ENCODE peak calls at places on chromosomes 3 and 15, in ten cellular contexts. L, G, X, H, E, N, I, B, C and T are unnamed samples.
A peak's percentile ranks its signal among the peaks of the same experiment; 100 is the strongest.

GRCh38 chr3:184299488-184300376 is 691 bp downstream of the PSMD2 start:
- DNase-seq in L (no peak), G (no peak), X (no peak), H (no peak), E (peak; percentile 79), N (no peak), I (no peak), B (no peak), C (peak; percentile 59), T (no peak)

GRCh38 chr3:158789592-158789991 is 12.3 kb upstream of the MFSD1 start:
- DNase-seq in L (no peak), G (no peak), X (no peak), H (no peak), E (peak; percentile 64), N (no peak), I (no peak), B (no peak), C (peak; percentile 60), T (no peak)

GRCh38 chr3:167198949-167199348 is 181.1 kb downstream of the ZBBX start:
- DNase-seq in L (no peak), G (no peak), X (no peak), H (no peak), E (peak; percentile 1), N (no peak), I (no peak), B (no peak), C (no peak), T (no peak)

GRCh38 chr3:16130066-16130465 is 44.4 kb upstream of the GALNT15 start:
- DNase-seq in L (no peak), G (no peak), X (no peak), H (no peak), E (peak; percentile 85), N (no peak), I (no peak), B (no peak), C (peak; percentile 95), T (no peak)

GRCh38 chr15:61227269-61228024 is 1.7 kb downstream of the RORA start:
- DNase-seq in L (no peak), G (no peak), X (no peak), H (peak; percentile 9), E (peak; percentile 57), N (peak; percentile 76), I (no peak), B (no peak), C (peak; percentile 80), T (no peak)

GRCh38 chr15:29870495-29871151 is 48.4 kb upstream of the TJP1 start:
- DNase-seq in L (no peak), G (no peak), X (peak; percentile 62), H (no peak), E (peak; percentile 58), N (peak; percentile 26), I (no peak), B (no peak), C (no peak), T (no peak)

GRCh38 chr15:25838871-25839195 is 24.3 kb downstream of the ATP10A start:
- DNase-seq in L (no peak), G (no peak), X (no peak), H (no peak), E (no peak), N (no peak), I (no peak), B (no peak), C (no peak), T (no peak)

GRCh38 chr3:146313411-146314111 is 62.7 kb upstream of the PLSCR4 start:
- DNase-seq in L (peak; percentile 17), G (no peak), X (no peak), H (no peak), E (peak; percentile 52), N (no peak), I (no peak), B (no peak), C (peak; percentile 93), T (no peak)

GRCh38 chr3:134527037-134527436 is 41.2 kb downstream of the CEP63 start:
- DNase-seq in L (no peak), G (no peak), X (no peak), H (no peak), E (no peak), N (peak; percentile 43), I (no peak), B (peak; percentile 49), C (no peak), T (no peak)

GRCh38 chr15:65099336-65099735 is 15.7 kb downstream of the UBAP1L start:
- DNase-seq in L (no peak), G (no peak), X (no peak), H (no peak), E (no peak), N (no peak), I (no peak), B (peak; percentile 68), C (no peak), T (no peak)

GRCh38 chr3:87317779-87318178 is 41.4 kb upstream of the POU1F1 start:
- DNase-seq in L (no peak), G (no peak), X (no peak), H (no peak), E (no peak), N (no peak), I (no peak), B (no peak), C (no peak), T (no peak)

GRCh38 chr3:146218880-146219866 is 31.7 kb downstream of the PLSCR4 start:
- DNase-seq in L (no peak), G (peak; percentile 32), X (no peak), H (no peak), E (peak; percentile 36), N (no peak), I (peak; percentile 13), B (no peak), C (peak; percentile 24), T (no peak)

GRCh38 chr15:72237286-72238224 is 6.6 kb upstream of the PKM start:
- DNase-seq in L (peak; percentile 90), G (peak; percentile 64), X (no peak), H (no peak), E (peak; percentile 99), N (no peak), I (no peak), B (peak; percentile 97), C (peak; percentile 98), T (no peak)

GRCh38 chr15:52790166-52790708 is at the start of gene ONECUT1:
- DNase-seq in L (no peak), G (peak; percentile 51), X (peak; percentile 42), H (peak; percentile 79), E (peak; percentile 40), N (peak; percentile 93), I (no peak), B (no peak), C (peak; percentile 18), T (no peak)

GRCh38 chr3:196596355-196596754 is 27.9 kb downstream of the FBXO45 start:
- DNase-seq in L (no peak), G (no peak), X (no peak), H (no peak), E (no peak), N (no peak), I (no peak), B (no peak), C (no peak), T (no peak)

GRCh38 chr3:183586477-183586876 is 31.0 kb upstream of the KLHL6 start:
- DNase-seq in L (no peak), G (no peak), X (no peak), H (no peak), E (no peak), N (no peak), I (no peak), B (no peak), C (no peak), T (no peak)

DNA sequence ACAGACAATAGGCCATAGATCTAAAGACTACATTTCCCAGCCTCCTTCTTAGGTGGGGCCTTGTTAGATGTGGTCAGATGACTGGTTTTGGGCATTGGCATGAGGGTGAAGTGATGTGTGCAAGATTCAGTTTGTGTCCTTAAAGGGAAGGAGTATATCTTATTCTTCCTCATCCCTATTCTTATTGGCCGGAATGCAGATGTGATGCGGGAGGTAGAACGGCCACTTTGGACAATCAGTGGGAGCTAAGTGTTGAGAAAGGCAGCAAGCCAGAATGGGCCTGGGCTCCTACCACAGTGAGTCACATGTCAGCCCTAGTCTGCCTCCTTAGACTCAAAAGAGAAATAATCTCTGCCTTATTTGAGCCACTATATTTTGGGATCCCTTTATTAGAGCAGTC is 89.8 kb upstream of the MEX3B start:
- DNase-seq in L (no peak), G (no peak), X (no peak), H (no peak), E (no peak), N (no peak), I (no peak), B (no peak), C (peak; percentile 94), T (no peak)
- H3K4me1 ChIP-seq in L (peaks cover 17% of the 10 kb centered on the region), G (no peaks in the 10 kb centered on the region), X (peaks cover 13% of the 10 kb centered on the region), H (no peaks in the 10 kb centered on the region), E (peaks cover 5% of the 10 kb centered on the region), N (peaks cover 4% of the 10 kb centered on the region), I (no peaks in the 10 kb centered on the region), B (peaks cover 17% of the 10 kb centered on the region), C (peaks cover 8% of the 10 kb centered on the region), T (peaks cover 13% of the 10 kb centered on the region)

GRCh38 chr15:90227816-90228772 is 5.6 kb downstream of the CIB1 start:
- DNase-seq in L (no peak), G (no peak), X (no peak), H (no peak), E (no peak), N (peak; percentile 75), I (no peak), B (no peak), C (no peak), T (no peak)
- H3K4me1 ChIP-seq in L (peaks cover 17% of the 10 kb centered on the region), G (peaks cover 36% of the 10 kb centered on the region), X (peaks cover 48% of the 10 kb centered on the region), H (no peaks in the 10 kb centered on the region), E (peaks cover 15% of the 10 kb centered on the region), N (peaks cover 36% of the 10 kb centered on the region), I (peaks cover 43% of the 10 kb centered on the region), B (no peaks in the 10 kb centered on the region), C (peaks cover 4% of the 10 kb centered on the region), T (peaks cover 43% of the 10 kb centered on the region)

GRCh38 chr3:172132721-172133311 is 93.4 kb downstream of the FNDC3B start:
- DNase-seq in L (no peak), G (no peak), X (no peak), H (no peak), E (no peak), N (no peak), I (no peak), B (no peak), C (no peak), T (no peak)
- H3K4me1 ChIP-seq in L (peaks cover 46% of the 10 kb centered on the region), G (peaks cover 48% of the 10 kb centered on the region), X (peaks cover 89% of the 10 kb centered on the region), H (peaks cover 9% of the 10 kb centered on the region), E (peaks cover 11% of the 10 kb centered on the region), N (peaks cover 66% of the 10 kb centered on the region), I (peaks cover 29% of the 10 kb centered on the region), B (peaks cover 78% of the 10 kb centered on the region), C (peaks cover 30% of the 10 kb centered on the region), T (peaks cover 86% of the 10 kb centered on the region)

DNA sequence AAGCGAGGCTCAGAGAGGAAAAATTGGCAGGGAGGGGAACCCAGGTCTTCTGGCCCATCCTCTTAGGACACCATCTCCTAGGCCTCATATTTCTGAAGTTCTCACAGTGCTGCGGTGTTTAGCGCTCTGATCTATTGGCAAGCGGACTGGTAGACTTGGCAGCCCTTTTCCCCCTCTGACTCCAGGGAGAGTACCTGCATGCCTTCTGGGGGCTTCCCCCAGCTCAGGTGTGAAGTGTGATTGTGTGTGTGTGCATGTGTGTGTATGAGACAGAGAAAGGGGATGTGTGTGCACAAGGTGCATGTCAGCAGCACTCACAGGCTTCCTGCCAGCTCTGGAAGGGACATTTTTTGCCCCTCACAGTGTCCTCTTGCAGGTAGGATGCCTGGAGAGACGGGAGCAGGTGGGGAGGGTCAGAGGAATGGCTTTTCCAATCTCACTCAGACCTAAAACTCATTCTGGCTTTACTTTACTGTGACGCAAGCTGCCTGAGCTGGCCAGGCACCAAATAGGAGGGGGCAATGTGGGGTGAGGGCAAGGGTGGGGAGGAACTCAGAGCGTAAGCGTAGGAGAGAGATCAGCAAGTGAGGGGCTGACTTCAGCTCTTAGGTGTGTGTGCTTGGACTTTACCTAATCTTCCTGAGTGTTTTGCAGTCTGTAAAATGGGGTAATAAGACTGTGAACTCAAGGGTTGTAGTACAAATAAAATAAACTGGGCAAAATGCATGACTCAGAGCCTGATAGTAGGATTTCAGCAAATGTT is 4.0 kb upstream of the IL17RE start:
- DNase-seq in L (no peak), G (peak; percentile 60), X (no peak), H (no peak), E (no peak), N (no peak), I (no peak), B (no peak), C (no peak), T (no peak)
- H3K4me1 ChIP-seq in L (peaks cover 53% of the 10 kb centered on the region), G (peaks cover 57% of the 10 kb centered on the region), X (peaks cover 24% of the 10 kb centered on the region), H (peaks cover 4% of the 10 kb centered on the region), E (peaks cover 28% of the 10 kb centered on the region), N (peaks cover 27% of the 10 kb centered on the region), I (peaks cover 19% of the 10 kb centered on the region), B (peaks cover 46% of the 10 kb centered on the region), C (peaks cover 15% of the 10 kb centered on the region), T (peaks cover 11% of the 10 kb centered on the region)